ENCODE peak calls at places on chromosomes 11 and 22, in six cellular contexts. V is dermis microvascular lymphatic vessel endothelial cell, K is EH, I is RWPE1, O is KBM-7, F is immature natural killer cell. D is an unnamed sample.

GRCh38 chr11:14892577-14892976 is 546 bp upstream of the CYP2R1 start:
- DNase-seq in O (no peak), I (no peak), K (no peak), F (no peak), V (no peak), D (no peak)

GRCh38 chr11:8586805-8587204 is 7.2 kb downstream of the STK33 start:
- DNase-seq in V (no peak), F (no peak), I (no peak), K (peak), O (no peak), D (no peak)

GRCh38 chr11:2209370-2209801 is 37.8 kb upstream of the TH start:
- DNase-seq in K (no peak), I (no peak), F (no peak), O (no peak), V (no peak), D (no peak)

GRCh38 chr11:70191495-70192140 is 11.5 kb upstream of the FADD start:
- DNase-seq in I (peak), K (peak), V (no peak), O (peak), F (peak), D (peak)

GRCh38 chr11:57425565-57426438 is 1.1 kb downstream of the SLC43A3 start:
- DNase-seq in O (no peak), K (peak), F (no peak), I (no peak), V (peak), D (peak)

GRCh38 chr11:73866586-73866996 is 10.1 kb downstream of the COA4 start:
- DNase-seq in O (no peak), V (no peak), I (peak), K (peak), F (no peak), D (peak)

GRCh38 chr22:39207141-39208012 is 37.4 kb downstream of the PDGFB start:
- DNase-seq in V (no peak), I (peak), K (peak), F (no peak), O (no peak), D (no peak)

GRCh38 chr22:25747245-25747944 is 5.4 kb downstream of the MYO18B start:
- DNase-seq in F (no peak), O (no peak), K (peak), V (no peak), I (peak), D (peak)

GRCh38 chr22:41919357-41920224 is 4.7 kb upstream of the SHISA8 start:
- DNase-seq in F (peak), O (no peak), V (no peak), I (no peak), K (peak), D (peak)

GRCh38 chr11:133993921-133994320 is 37.2 kb upstream of the IGSF9B start:
- DNase-seq in K (no peak), F (no peak), O (no peak), V (no peak), I (no peak), D (no peak)

GRCh38 chr11:69051381-69052342 is 2.9 kb downstream of the TPCN2 start:
- DNase-seq in V (no peak), O (no peak), K (no peak), I (no peak), F (no peak), D (no peak)

GRCh38 chr22:50423956-50424355 is 50.9 kb downstream of the SBF1 start:
- DNase-seq in K (no peak), F (no peak), V (no peak), O (no peak), I (no peak), D (no peak)

GRCh38 chr11:62337682-62338181 is 484 bp downstream of the ASRGL1 start:
- DNase-seq in K (peak), F (peak), O (no peak), I (peak), V (no peak), D (no peak)

GRCh38 chr11:47378011-47378835 is at the start of gene SPI1:
- DNase-seq in V (no peak), O (peak), I (no peak), K (no peak), F (no peak), D (no peak)

GRCh38 chr11:128506999-128507591 is 80.3 kb downstream of the ETS1 start:
- DNase-seq in V (no peak), F (no peak), I (peak), K (peak), O (no peak), D (peak)

GRCh38 chr11:70742553-70743291 is 344.4 kb downstream of the CTTN start:
- DNase-seq in F (no peak), K (no peak), V (no peak), I (no peak), O (no peak), D (no peak)

GRCh38 chr11:13329670-13330401 is 52.2 kb downstream of the BMAL1 start:
- DNase-seq in O (no peak), K (peak), V (no peak), I (peak), F (no peak), D (peak)

GRCh38 chr11:103903005-103903404 is 133.4 kb upstream of the DDI1 start:
- DNase-seq in K (no peak), F (no peak), I (no peak), V (no peak), O (no peak), D (no peak)

GRCh38 chr11:5689551-5689983 is at the start of gene TRIM22:
- DNase-seq in V (peak), K (peak), F (peak), O (peak), I (peak), D (peak)

GRCh38 chr11:100753144-100753543 is 66.1 kb downstream of the ARHGAP42 start:
- DNase-seq in O (no peak), K (no peak), I (peak), V (no peak), F (no peak), D (no peak)

GRCh38 chr11:62124186-62125113 is 639 bp downstream of the INCENP start:
- DNase-seq in I (peak), O (peak), F (peak), V (no peak), K (peak), D (peak)

GRCh38 chr11:111502611-111503010 is 9.6 kb downstream of the BTG4 start:
- DNase-seq in F (no peak), I (no peak), O (no peak), V (no peak), K (no peak), D (no peak)

D was measured in fibroblast of mammary gland.